ENCODE peak calls at places on chromosomes 4 and X, in four cellular contexts. Z, R, Y and L are unnamed samples.

GRCh38 chrX:77900688-77901087 is 1.4 kb downstream of the COX7B start:
- DNase-seq in Z (no peak), Y (no peak), R (no peak), L (no peak)

GRCh38 chrX:56813318-56813837 is 84.3 kb downstream of the NBDY start:
- DNase-seq in Y (no peak), R (no peak), Z (peak; percentile 37), L (no peak)

GRCh38 chrX:6448003-6448402 is 86.9 kb downstream of the VCX3A start:
- DNase-seq in Z (peak; percentile 42), Y (peak; percentile 62), R (no peak), L (no peak)

GRCh38 chr4:106650701-106651100 is 282.1 kb upstream of the GIMD1 start:
- DNase-seq in Y (no peak), R (no peak), Z (no peak), L (no peak)

GRCh38 chr4:76582074-76582816 is 147.2 kb downstream of the SHROOM3 start:
- DNase-seq in R (no peak), Z (no peak), Y (no peak), L (no peak)

GRCh38 chr4:86498560-86499166 is 95.5 kb upstream of the PTPN13 start:
- DNase-seq in Z (peak; percentile 10), Y (no peak), R (no peak), L (no peak)

GRCh38 chrX:63754141-63754859 is 30.7 kb downstream of the ARHGEF9 start:
- DNase-seq in Z (peak; percentile 12), R (peak; percentile 45), Y (no peak), L (peak; percentile 55)

GRCh38 chr4:110271986-110272385 is 73.6 kb upstream of the ELOVL6 start:
- DNase-seq in Y (no peak), R (no peak), Z (no peak), L (no peak)

GRCh38 chr4:157779084-157779483 is 393.7 kb downstream of the GASK1B start:
- DNase-seq in R (no peak), Z (no peak), Y (no peak), L (no peak)

GRCh38 chrX:49993661-49994060 is 71.3 kb downstream of the CLCN5 start:
- DNase-seq in Y (no peak), Z (no peak), R (no peak), L (no peak)
- H3K36me3 ChIP-seq in Y (no peaks in the 10 kb centered on the region), Z (no peaks in the 10 kb centered on the region), R (no peaks in the 10 kb centered on the region), L (no peaks in the 10 kb centered on the region)

GRCh38 chr4:140152760-140153418 is 1.1 kb downstream of the MAML3 start:
- DNase-seq in Z (peak; percentile 75), R (peak; percentile 75), Y (peak; percentile 67), L (peak; percentile 86)

GRCh38 chr4:140154572-140154891 is 548 bp upstream of the MAML3 start:
- DNase-seq in Y (no peak), Z (no peak), R (no peak), L (no peak)

GRCh38 chr4:140153419-140153743 is 603 bp downstream of the MAML3 start:
- DNase-seq in Z (no peak), Y (no peak), R (no peak), L (no peak)

GRCh38 chr4:140152015-140152703 is 1.8 kb downstream of the MAML3 start:
- DNase-seq in Y (peak; percentile 79), Z (peak; percentile 83), R (peak; percentile 89), L (peak; percentile 86)

GRCh38 chr4:140153744-140154571 is at the start of gene MAML3:
- DNase-seq in Z (peak; percentile 97), R (peak; percentile 98), Y (peak; percentile 96), L (peak; percentile 96)
- TF ChIP-seq POLR2A in Z (peak; percentile 97), R (peak; percentile 89), Y (no peak), L (no peak)

DNA sequence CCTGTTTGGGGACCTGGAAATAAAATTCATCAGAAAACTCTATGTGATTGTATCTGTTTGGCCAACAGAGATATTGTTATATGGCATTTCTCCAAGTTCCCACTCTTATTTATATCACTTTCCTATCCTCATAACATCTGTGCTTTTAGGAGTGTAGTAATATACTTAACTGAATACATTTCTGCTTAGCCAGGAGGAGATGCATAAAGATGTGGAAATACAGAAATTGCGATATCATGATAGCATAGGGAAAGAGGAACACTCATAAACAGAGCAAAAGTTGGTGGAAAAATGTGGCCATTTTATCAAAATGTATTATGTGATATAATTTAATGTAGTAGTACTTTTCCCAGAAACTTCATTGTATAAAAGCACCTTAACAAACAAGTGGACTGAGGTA is 46.1 kb upstream of the TSPAN7 start:
- DNase-seq in Z (no peak), R (no peak), Y (no peak), L (no peak)
- H3K36me3 ChIP-seq in Z (no peaks in the 10 kb centered on the region), R (no peaks in the 10 kb centered on the region), Y (no peaks in the 10 kb centered on the region), L (no peaks in the 10 kb centered on the region)

DNA sequence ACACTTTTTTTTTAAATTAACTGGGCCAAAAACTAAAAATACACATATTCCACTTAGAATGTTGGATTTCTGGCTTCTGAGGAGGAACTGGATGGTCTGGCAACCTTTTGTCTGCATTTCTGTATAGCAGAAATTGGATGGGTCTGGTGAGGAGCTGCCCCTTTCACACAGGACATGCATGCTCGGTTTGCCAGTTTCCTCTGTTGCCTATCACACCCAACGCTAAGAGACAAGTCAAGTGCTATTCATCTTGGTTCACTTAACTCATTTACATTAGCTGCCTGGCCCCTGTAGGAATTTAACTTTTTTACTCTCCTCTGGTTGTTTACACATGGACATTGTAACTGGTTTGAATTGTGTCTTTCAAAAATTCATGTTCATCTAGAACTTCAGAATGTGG is 195.7 kb downstream of the PACRGL start:
- DNase-seq in Z (no peak), Y (no peak), R (no peak), L (no peak)
- TF ChIP-seq POLR2A in Z (no peak), Y (no peak), R (no peak), L (no peak)

GRCh38 chr4:177131736-177132135 is 177.9 kb upstream of the NEIL3 start:
- DNase-seq in Z (no peak), Y (no peak), R (no peak), L (no peak)
- H3K36me3 ChIP-seq in Z (no peaks in the 10 kb centered on the region), Y (no peaks in the 10 kb centered on the region), R (no peaks in the 10 kb centered on the region), L (no peaks in the 10 kb centered on the region)